ENCODE peak calls at places on chromosome X, in seven cellular contexts. O is cardiac muscle cell, F is transverse colon, V is kidney epithelial cell, C is left lung, N is ovary, A is PC-3. P is an unnamed sample.

GRCh38 chrX:25650216-25650615 is 487.9 kb upstream of the MAGEB18 start:
- DNase-seq in O (no peak), F (no peak), V (no peak), C (no peak), N (no peak), A (no peak), P (no peak)

GRCh38 chrX:115023139-115023538 is 5.7 kb upstream of the IL13RA2 start:
- DNase-seq in O (no peak), F (no peak), V (peak), C (no peak), N (no peak), A (peak), P (peak)

GRCh38 chrX:32155044-32155638 is 1056.2 kb downstream of the DMD start:
- DNase-seq in O (peak), F (no peak), V (no peak), C (no peak), N (no peak), A (no peak), P (no peak)

GRCh38 chrX:41664307-41665299 is 24.2 kb upstream of the GPR34 start:
- DNase-seq in O (no peak), F (no peak), V (no peak), C (no peak), N (no peak), A (no peak), P (no peak)

GRCh38 chrX:132114607-132115006 is 13.2 kb downstream of the FRMD7 start:
- DNase-seq in O (no peak), F (no peak), V (no peak), C (no peak), N (no peak), A (no peak), P (no peak)

GRCh38 chrX:129035180-129035579 is 488.1 kb downstream of the SMARCA1 start:
- DNase-seq in O (no peak), F (no peak), V (no peak), C (no peak), N (no peak), A (no peak), P (no peak)

GRCh38 chrX:154370300-154370881 is 4.0 kb downstream of the FLNA start:
- DNase-seq in O (no peak), F (no peak), V (no peak), C (no peak), N (peak), A (no peak), P (no peak)

GRCh38 chrX:66674506-66674905 is 35.6 kb upstream of the EDA2R start:
- DNase-seq in O (no peak), F (no peak), V (no peak), C (no peak), N (no peak), A (no peak), P (no peak)

GRCh38 chrX:24150051-24150790 is 692 bp downstream of the ZFX start:
- DNase-seq in O (peak), F (peak), V (peak), C (peak), N (peak), A (peak), P (peak)

GRCh38 chrX:77275392-77275791 is 171.8 kb upstream of the FGF16 start:
- DNase-seq in O (no peak), F (no peak), V (no peak), C (no peak), N (no peak), A (no peak), P (no peak)

GRCh38 chrX:106035064-106035463 is 3.5 kb downstream of the SERPINA7 start:
- DNase-seq in O (peak), F (no peak), V (no peak), C (no peak), N (no peak), A (peak), P (no peak)

GRCh38 chrX:101482296-101482695 is 3.0 kb upstream of the ARMCX4 start:
- DNase-seq in O (no peak), F (no peak), V (no peak), C (no peak), N (no peak), A (no peak), P (peak)

GRCh38 chrX:144681501-144681900 is 565.8 kb upstream of the SPANXN1 start:
- DNase-seq in O (no peak), F (no peak), V (no peak), C (no peak), N (no peak), A (peak), P (no peak)

GRCh38 chrX:141791856-141792255 is 46.3 kb upstream of the MAGEC3 start:
- DNase-seq in O (no peak), F (no peak), V (no peak), C (no peak), N (no peak), A (peak), P (no peak)

GRCh38 chrX:81291996-81292395 is 90.1 kb downstream of the SH3BGRL start:
- DNase-seq in O (no peak), F (no peak), V (no peak), C (no peak), N (no peak), A (no peak), P (no peak)

GRCh38 chrX:106952988-106953387 is 32.8 kb downstream of the CLDN2 start:
- DNase-seq in O (peak), F (no peak), V (no peak), C (no peak), N (no peak), A (peak), P (no peak)

GRCh38 chrX:129577473-129577872 is 37.4 kb downstream of the OCRL start:
- DNase-seq in O (no peak), F (no peak), V (peak), C (no peak), N (no peak), A (peak), P (peak)

GRCh38 chrX:154600962-154601374 is 16.0 kb downstream of the CTAG1A start:
- DNase-seq in O (no peak), F (no peak), V (no peak), C (peak), N (no peak), A (peak), P (no peak)

GRCh38 chrX:63929608-63930007 is 144.6 kb upstream of the ARHGEF9 start:
- DNase-seq in O (no peak), F (no peak), V (no peak), C (no peak), N (no peak), A (no peak), P (no peak)

GRCh38 chrX:63932006-63932405 is 147.0 kb upstream of the ARHGEF9 start:
- DNase-seq in O (no peak), F (no peak), V (no peak), C (no peak), N (no peak), A (no peak), P (no peak)

GRCh38 chrX:63934160-63934559 is 149.1 kb upstream of the ARHGEF9 start:
- DNase-seq in O (no peak), F (no peak), V (no peak), C (no peak), N (no peak), A (no peak), P (no peak)

GRCh38 chrX:63932907-63933306 is 147.9 kb upstream of the ARHGEF9 start:
- DNase-seq in O (no peak), F (no peak), V (no peak), C (no peak), N (no peak), A (no peak), P (no peak)

GRCh38 chrX:63930140-63930539 is 145.1 kb upstream of the ARHGEF9 start:
- DNase-seq in O (peak), F (no peak), V (no peak), C (no peak), N (no peak), A (peak), P (no peak)
- TF ChIP-seq CTCF in O (no peak), F (no peak), V (peak), C (no peak), N (no peak), A (peak), P (peak)

GRCh38 chrX:1305411-1305810 is 31.2 kb upstream of the IL3RA start:
- DNase-seq in O (no peak), F (no peak), V (no peak), C (no peak), N (no peak), A (no peak), P (no peak)

GRCh38 chrX:1294301-1295067 is 25.9 kb downstream of the CSF2RA start:
- DNase-seq in O (no peak), F (no peak), V (no peak), C (no peak), N (no peak), A (no peak), P (no peak)

GRCh38 chrX:1295550-1295949 is 26.9 kb downstream of the CSF2RA start:
- DNase-seq in O (no peak), F (no peak), V (no peak), C (no peak), N (no peak), A (no peak), P (no peak)

DNA sequence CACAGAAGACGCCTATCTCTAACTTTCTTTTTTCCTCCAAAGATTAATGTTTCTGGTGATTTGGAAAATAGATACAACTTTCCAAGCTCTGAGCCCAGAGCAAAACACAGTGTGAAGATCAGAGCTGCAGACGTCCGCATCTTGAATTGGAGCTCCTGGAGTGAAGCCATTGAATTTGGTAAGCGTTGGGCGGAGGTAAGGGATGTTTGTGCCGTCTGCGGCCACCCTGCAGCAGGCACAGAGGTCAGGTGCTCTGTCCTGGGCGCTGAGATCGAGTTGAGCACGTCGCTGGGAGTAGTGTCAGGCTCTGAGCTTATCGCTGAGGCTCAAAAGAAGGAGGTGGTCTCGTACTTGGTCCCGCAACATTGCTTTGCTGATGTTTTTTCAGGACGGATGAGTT is 31.8 kb downstream of the CSF2RA start:
- DNase-seq in O (no peak), F (no peak), V (no peak), C (no peak), N (no peak), A (no peak), P (no peak)
- H3K4me3 ChIP-seq in O (no peak), F (no peak), V (no peak), C (no peak), N (no peak), A (no peak), P (no peak)

GRCh38 chrX:20228245-20228644 is 38.5 kb downstream of the RPS6KA3 start:
- DNase-seq in O (no peak), F (no peak), V (no peak), C (no peak), N (no peak), A (no peak), P (no peak)
- TF ChIP-seq CTCF in O (no peak), F (no peak), V (no peak), C (no peak), N (no peak), A (no peak), P (no peak)

GRCh38 chrX:110954428-110954827 is 141.6 kb upstream of the PAK3 start:
- DNase-seq in O (no peak), F (no peak), V (no peak), C (no peak), N (no peak), A (no peak), P (no peak)

DNA sequence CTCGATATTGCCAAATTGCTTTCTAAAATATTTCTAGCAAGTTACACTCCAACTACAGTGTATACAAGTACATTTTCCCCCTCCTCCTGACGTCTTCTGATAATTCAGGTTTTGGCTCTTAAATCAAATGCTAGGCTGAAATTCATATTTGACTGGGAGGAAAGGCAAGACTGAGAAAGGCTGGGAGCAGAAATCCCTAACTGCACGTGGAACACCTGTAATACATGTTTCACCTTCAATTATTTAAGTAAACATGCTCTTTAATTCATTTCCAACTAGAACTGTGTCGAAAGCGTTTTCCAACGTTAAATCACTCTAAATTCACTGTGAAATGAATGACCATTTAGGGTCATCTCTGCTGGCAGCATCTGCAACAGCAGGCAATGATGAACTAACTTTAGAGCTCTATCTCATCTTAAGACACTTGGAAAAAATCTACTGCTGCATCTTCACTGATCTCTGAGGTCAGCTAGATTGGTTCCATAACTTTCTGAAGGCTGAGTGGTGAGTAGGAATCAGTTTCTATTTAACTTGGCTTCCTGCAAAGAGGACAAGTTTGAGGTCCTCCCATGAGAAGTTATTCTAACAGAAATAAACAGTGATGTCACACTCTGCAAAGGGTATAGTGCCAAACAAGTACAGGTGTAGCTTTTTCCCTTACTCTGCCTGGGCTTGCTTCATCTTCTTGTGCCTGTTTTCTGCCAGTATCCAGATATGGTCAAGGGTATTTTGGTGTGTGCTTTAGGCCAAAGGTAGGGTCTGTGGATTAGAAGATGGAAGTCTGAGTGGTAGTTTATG is 144.3 kb upstream of the PAK3 start:
- DNase-seq in O (no peak), F (no peak), V (no peak), C (no peak), N (no peak), A (no peak), P (no peak)
- H3K4me3 ChIP-seq in O (no peak), F (no peak), V (no peak), C (no peak), N (no peak), A (no peak), P (no peak)

GRCh38 chrX:21838937-21839333 is 482 bp upstream of the MBTPS2 start:
- DNase-seq in O (no peak), F (no peak), V (no peak), C (no peak), N (no peak), A (peak), P (no peak)

GRCh38 chrX:21837056-21837455 is 2.4 kb upstream of the MBTPS2 start:
- DNase-seq in O (no peak), F (no peak), V (no peak), C (no peak), N (no peak), A (peak), P (no peak)

GRCh38 chrX:21840199-21840557 is 761 bp downstream of the MBTPS2 start:
- DNase-seq in O (no peak), F (no peak), V (no peak), C (no peak), N (no peak), A (no peak), P (no peak)

GRCh38 chrX:21843179-21843578 is 3.8 kb downstream of the MBTPS2 start:
- DNase-seq in O (no peak), F (no peak), V (no peak), C (no peak), N (no peak), A (no peak), P (no peak)

DNA sequence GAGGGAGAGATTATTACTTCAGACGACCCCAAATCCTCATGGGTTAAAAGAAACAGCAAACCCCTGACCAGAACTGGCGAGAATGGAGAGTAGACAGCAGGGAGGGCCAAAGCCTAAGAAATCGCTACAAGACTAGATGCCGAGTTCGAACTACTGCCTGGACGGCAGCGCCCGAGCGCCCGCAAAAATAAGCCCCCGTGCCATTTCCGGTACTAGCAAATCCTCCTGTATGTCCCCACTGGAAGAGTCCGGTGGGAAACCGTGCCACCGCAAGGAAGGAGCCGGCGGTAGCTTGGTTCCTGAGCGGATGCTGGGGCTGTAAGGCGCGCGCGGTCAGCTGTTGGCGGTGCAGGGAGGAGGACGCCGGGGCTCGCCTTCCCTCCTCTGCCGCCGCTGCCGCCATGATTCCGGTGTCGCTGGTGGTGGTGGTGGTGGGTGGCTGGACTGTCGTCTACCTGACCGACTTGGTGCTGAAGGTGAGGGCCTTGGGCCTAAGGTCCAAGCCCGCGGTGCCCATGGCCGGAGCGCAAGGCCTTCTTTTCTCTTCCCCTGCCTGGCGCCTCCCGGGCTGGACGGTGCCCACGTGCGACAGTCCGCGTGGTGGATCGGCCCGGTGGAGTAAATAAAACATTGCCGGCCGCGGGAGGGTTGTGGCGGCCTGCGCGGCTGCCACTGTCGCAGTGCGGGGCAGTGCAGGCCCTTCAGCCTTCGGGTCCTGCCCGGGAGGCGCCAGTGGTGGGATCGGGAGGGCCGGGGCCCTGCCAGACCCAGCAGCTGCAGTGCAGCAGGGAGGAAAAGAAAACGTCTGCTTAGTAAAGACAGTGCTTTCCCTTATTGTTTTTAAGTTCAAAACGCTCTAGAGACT is at the start of gene MBTPS2:
- DNase-seq in O (peak), F (peak), V (peak), C (peak), N (peak), A (peak), P (peak)
- TF ChIP-seq CTCF in O (no peak), F (no peak), V (peak), C (no peak), N (no peak), A (peak), P (peak)